ENCODE peak calls at places on chromosomes 1 and 21, in ten cellular contexts. One of them, this sample, is unnamed.

GRCh38 chr1:89085781-89086180 is 20.8 kb upstream of the GBP1 start:
- DNase-seq in Caco-2: peak
- DNase-seq in mammary epithelial cell: peak
- DNase-seq in neural progenitor cell: no peak
- DNase-seq in AG09319: no peak
- DNase-seq in pulmonary artery endothelial cell: peak
- DNase-seq in epithelial cell of esophagus: peak
- DNase-seq in CD4-positive, alpha-beta T cell: peak
- DNase-seq in activated CD8-positive, alpha-beta T cell treated with anti-CD3 and anti-CD28 coated beads, Interleukin-2, amount 10 ng/mL, durations not matched to agents 7 days and 5 days: peak
- DNase-seq in WTC11: peak
- DNase-seq in this sample: no peak

GRCh38 chr1:171219751-171220385 is 28.4 kb upstream of the FMO1 start:
- DNase-seq in WTC11: peak
- DNase-seq in CD4-positive, alpha-beta T cell: no peak
- DNase-seq in epithelial cell of esophagus: peak
- DNase-seq in mammary epithelial cell: peak
- DNase-seq in neural progenitor cell: peak
- DNase-seq in activated CD8-positive, alpha-beta T cell treated with anti-CD3 and anti-CD28 coated beads, Interleukin-2, amount 10 ng/mL, durations not matched to agents 7 days and 5 days: no peak
- DNase-seq in Caco-2: no peak
- DNase-seq in AG09319: peak
- DNase-seq in pulmonary artery endothelial cell: no peak
- DNase-seq in this sample: no peak

GRCh38 chr1:43439121-43439581 is 14.6 kb downstream of the HYI start:
- DNase-seq in CD4-positive, alpha-beta T cell: no peak
- DNase-seq in neural progenitor cell: no peak
- DNase-seq in pulmonary artery endothelial cell: no peak
- DNase-seq in Caco-2: no peak
- DNase-seq in epithelial cell of esophagus: no peak
- DNase-seq in AG09319: no peak
- DNase-seq in WTC11: no peak
- DNase-seq in activated CD8-positive, alpha-beta T cell treated with anti-CD3 and anti-CD28 coated beads, Interleukin-2, amount 10 ng/mL, durations not matched to agents 7 days and 5 days: no peak
- DNase-seq in mammary epithelial cell: no peak
- DNase-seq in this sample: no peak

GRCh38 chr1:156129687-156130577 is 15.4 kb downstream of the LMNA start:
- DNase-seq in neural progenitor cell: peak
- DNase-seq in Caco-2: peak
- DNase-seq in CD4-positive, alpha-beta T cell: peak
- DNase-seq in epithelial cell of esophagus: peak
- DNase-seq in mammary epithelial cell: peak
- DNase-seq in pulmonary artery endothelial cell: peak
- DNase-seq in WTC11: peak
- DNase-seq in activated CD8-positive, alpha-beta T cell treated with anti-CD3 and anti-CD28 coated beads, Interleukin-2, amount 10 ng/mL, durations not matched to agents 7 days and 5 days: peak
- DNase-seq in AG09319: peak
- DNase-seq in this sample: peak

GRCh38 chr1:19363526-19364152 is 51.5 kb downstream of the SLC66A1 start:
- DNase-seq in Caco-2: no peak
- DNase-seq in mammary epithelial cell: no peak
- DNase-seq in pulmonary artery endothelial cell: no peak
- DNase-seq in activated CD8-positive, alpha-beta T cell treated with anti-CD3 and anti-CD28 coated beads, Interleukin-2, amount 10 ng/mL, durations not matched to agents 7 days and 5 days: no peak
- DNase-seq in CD4-positive, alpha-beta T cell: no peak
- DNase-seq in AG09319: no peak
- DNase-seq in WTC11: no peak
- DNase-seq in neural progenitor cell: no peak
- DNase-seq in epithelial cell of esophagus: no peak
- DNase-seq in this sample: no peak

GRCh38 chr1:200302893-200303250 is 107.0 kb downstream of the ZNF281 start:
- DNase-seq in pulmonary artery endothelial cell: no peak
- DNase-seq in activated CD8-positive, alpha-beta T cell treated with anti-CD3 and anti-CD28 coated beads, Interleukin-2, amount 10 ng/mL, durations not matched to agents 7 days and 5 days: no peak
- DNase-seq in neural progenitor cell: peak
- DNase-seq in Caco-2: no peak
- DNase-seq in epithelial cell of esophagus: no peak
- DNase-seq in AG09319: no peak
- DNase-seq in mammary epithelial cell: no peak
- DNase-seq in WTC11: peak
- DNase-seq in CD4-positive, alpha-beta T cell: no peak
- DNase-seq in this sample: no peak

GRCh38 chr1:57982852-57983251 is 559.0 kb upstream of the DAB1 start:
- DNase-seq in CD4-positive, alpha-beta T cell: no peak
- DNase-seq in mammary epithelial cell: no peak
- DNase-seq in Caco-2: no peak
- DNase-seq in activated CD8-positive, alpha-beta T cell treated with anti-CD3 and anti-CD28 coated beads, Interleukin-2, amount 10 ng/mL, durations not matched to agents 7 days and 5 days: no peak
- DNase-seq in neural progenitor cell: no peak
- DNase-seq in pulmonary artery endothelial cell: no peak
- DNase-seq in WTC11: no peak
- DNase-seq in epithelial cell of esophagus: no peak
- DNase-seq in AG09319: no peak
- DNase-seq in this sample: no peak

GRCh38 chr1:92081031-92081430 is 886 bp downstream of the BTBD8 start:
- DNase-seq in CD4-positive, alpha-beta T cell: no peak
- DNase-seq in mammary epithelial cell: no peak
- DNase-seq in epithelial cell of esophagus: no peak
- DNase-seq in neural progenitor cell: no peak
- DNase-seq in AG09319: no peak
- DNase-seq in activated CD8-positive, alpha-beta T cell treated with anti-CD3 and anti-CD28 coated beads, Interleukin-2, amount 10 ng/mL, durations not matched to agents 7 days and 5 days: no peak
- DNase-seq in Caco-2: no peak
- DNase-seq in WTC11: no peak
- DNase-seq in pulmonary artery endothelial cell: no peak
- DNase-seq in this sample: no peak

GRCh38 chr1:193366764-193367507 is 180.5 kb upstream of the B3GALT2 start:
- DNase-seq in activated CD8-positive, alpha-beta T cell treated with anti-CD3 and anti-CD28 coated beads, Interleukin-2, amount 10 ng/mL, durations not matched to agents 7 days and 5 days: no peak
- DNase-seq in Caco-2: no peak
- DNase-seq in epithelial cell of esophagus: no peak
- DNase-seq in mammary epithelial cell: no peak
- DNase-seq in pulmonary artery endothelial cell: no peak
- DNase-seq in AG09319: no peak
- DNase-seq in CD4-positive, alpha-beta T cell: no peak
- DNase-seq in neural progenitor cell: no peak
- DNase-seq in WTC11: no peak
- DNase-seq in this sample: no peak

GRCh38 chr21:32007461-32007860 is 134.6 kb downstream of the HUNK start:
- DNase-seq in mammary epithelial cell: no peak
- DNase-seq in Caco-2: no peak
- DNase-seq in AG09319: peak
- DNase-seq in activated CD8-positive, alpha-beta T cell treated with anti-CD3 and anti-CD28 coated beads, Interleukin-2, amount 10 ng/mL, durations not matched to agents 7 days and 5 days: no peak
- DNase-seq in neural progenitor cell: no peak
- DNase-seq in WTC11: no peak
- DNase-seq in CD4-positive, alpha-beta T cell: no peak
- DNase-seq in pulmonary artery endothelial cell: no peak
- DNase-seq in epithelial cell of esophagus: no peak
- DNase-seq in this sample: no peak

GRCh38 chr21:34724131-34724856 is 55.5 kb downstream of the CLIC6 start:
- DNase-seq in mammary epithelial cell: no peak
- DNase-seq in neural progenitor cell: no peak
- DNase-seq in epithelial cell of esophagus: no peak
- DNase-seq in Caco-2: no peak
- DNase-seq in pulmonary artery endothelial cell: no peak
- DNase-seq in AG09319: no peak
- DNase-seq in WTC11: no peak
- DNase-seq in CD4-positive, alpha-beta T cell: no peak
- DNase-seq in activated CD8-positive, alpha-beta T cell treated with anti-CD3 and anti-CD28 coated beads, Interleukin-2, amount 10 ng/mL, durations not matched to agents 7 days and 5 days: no peak
- DNase-seq in this sample: no peak

GRCh38 chr1:31580891-31581603 is 4.7 kb downstream of the TINAGL1 start:
- DNase-seq in WTC11: no peak
- DNase-seq in epithelial cell of esophagus: no peak
- DNase-seq in Caco-2: no peak
- DNase-seq in pulmonary artery endothelial cell: no peak
- DNase-seq in activated CD8-positive, alpha-beta T cell treated with anti-CD3 and anti-CD28 coated beads, Interleukin-2, amount 10 ng/mL, durations not matched to agents 7 days and 5 days: no peak
- DNase-seq in mammary epithelial cell: no peak
- DNase-seq in neural progenitor cell: no peak
- DNase-seq in AG09319: no peak
- DNase-seq in CD4-positive, alpha-beta T cell: no peak
- DNase-seq in this sample: no peak

GRCh38 chr1:87249803-87250202 is 78.9 kb upstream of the LMO4 start:
- DNase-seq in AG09319: no peak
- DNase-seq in activated CD8-positive, alpha-beta T cell treated with anti-CD3 and anti-CD28 coated beads, Interleukin-2, amount 10 ng/mL, durations not matched to agents 7 days and 5 days: no peak
- DNase-seq in neural progenitor cell: no peak
- DNase-seq in mammary epithelial cell: peak
- DNase-seq in epithelial cell of esophagus: peak
- DNase-seq in Caco-2: no peak
- DNase-seq in CD4-positive, alpha-beta T cell: no peak
- DNase-seq in pulmonary artery endothelial cell: no peak
- DNase-seq in WTC11: no peak
- DNase-seq in this sample: no peak

GRCh38 chr1:216961516-216961915 is 238.3 kb upstream of the ESRRG start:
- DNase-seq in mammary epithelial cell: no peak
- DNase-seq in activated CD8-positive, alpha-beta T cell treated with anti-CD3 and anti-CD28 coated beads, Interleukin-2, amount 10 ng/mL, durations not matched to agents 7 days and 5 days: no peak
- DNase-seq in neural progenitor cell: no peak
- DNase-seq in Caco-2: no peak
- DNase-seq in AG09319: no peak
- DNase-seq in CD4-positive, alpha-beta T cell: no peak
- DNase-seq in WTC11: no peak
- DNase-seq in pulmonary artery endothelial cell: no peak
- DNase-seq in epithelial cell of esophagus: peak
- DNase-seq in this sample: no peak

GRCh38 chr1:17155257-17155895 is 36.1 kb upstream of the PADI2 start:
- DNase-seq in CD4-positive, alpha-beta T cell: no peak
- DNase-seq in Caco-2: no peak
- DNase-seq in mammary epithelial cell: no peak
- DNase-seq in AG09319: no peak
- DNase-seq in neural progenitor cell: no peak
- DNase-seq in epithelial cell of esophagus: no peak
- DNase-seq in activated CD8-positive, alpha-beta T cell treated with anti-CD3 and anti-CD28 coated beads, Interleukin-2, amount 10 ng/mL, durations not matched to agents 7 days and 5 days: no peak
- DNase-seq in WTC11: no peak
- DNase-seq in pulmonary artery endothelial cell: no peak
- DNase-seq in this sample: no peak

GRCh38 chr1:57012280-57012679 is 46.5 kb upstream of the C8B start:
- DNase-seq in AG09319: no peak
- DNase-seq in CD4-positive, alpha-beta T cell: no peak
- DNase-seq in epithelial cell of esophagus: no peak
- DNase-seq in WTC11: no peak
- DNase-seq in neural progenitor cell: no peak
- DNase-seq in Caco-2: no peak
- DNase-seq in mammary epithelial cell: no peak
- DNase-seq in pulmonary artery endothelial cell: no peak
- DNase-seq in activated CD8-positive, alpha-beta T cell treated with anti-CD3 and anti-CD28 coated beads, Interleukin-2, amount 10 ng/mL, durations not matched to agents 7 days and 5 days: no peak
- DNase-seq in this sample: no peak

GRCh38 chr1:75542818-75543570 is 67.9 kb downstream of the SLC44A5 start:
- DNase-seq in mammary epithelial cell: no peak
- DNase-seq in epithelial cell of esophagus: no peak
- DNase-seq in pulmonary artery endothelial cell: peak
- DNase-seq in neural progenitor cell: peak
- DNase-seq in WTC11: no peak
- DNase-seq in activated CD8-positive, alpha-beta T cell treated with anti-CD3 and anti-CD28 coated beads, Interleukin-2, amount 10 ng/mL, durations not matched to agents 7 days and 5 days: no peak
- DNase-seq in CD4-positive, alpha-beta T cell: no peak
- DNase-seq in AG09319: no peak
- DNase-seq in Caco-2: no peak
- DNase-seq in this sample: no peak

GRCh38 chr1:11158720-11159321 is 30.3 kb upstream of the ANGPTL7 start:
- DNase-seq in CD4-positive, alpha-beta T cell: no peak
- DNase-seq in epithelial cell of esophagus: peak
- DNase-seq in WTC11: no peak
- DNase-seq in AG09319: peak
- DNase-seq in neural progenitor cell: no peak
- DNase-seq in mammary epithelial cell: peak
- DNase-seq in activated CD8-positive, alpha-beta T cell treated with anti-CD3 and anti-CD28 coated beads, Interleukin-2, amount 10 ng/mL, durations not matched to agents 7 days and 5 days: no peak
- DNase-seq in Caco-2: no peak
- DNase-seq in pulmonary artery endothelial cell: no peak
- DNase-seq in this sample: no peak

GRCh38 chr1:63739452-63739851 is 34.4 kb upstream of the ROR1 start:
- DNase-seq in pulmonary artery endothelial cell: no peak
- DNase-seq in mammary epithelial cell: peak
- DNase-seq in epithelial cell of esophagus: peak
- DNase-seq in Caco-2: no peak
- DNase-seq in neural progenitor cell: no peak
- DNase-seq in activated CD8-positive, alpha-beta T cell treated with anti-CD3 and anti-CD28 coated beads, Interleukin-2, amount 10 ng/mL, durations not matched to agents 7 days and 5 days: no peak
- DNase-seq in AG09319: no peak
- DNase-seq in WTC11: peak
- DNase-seq in CD4-positive, alpha-beta T cell: no peak
- DNase-seq in this sample: no peak

GRCh38 chr1:26772687-26773086 is 15.1 kb upstream of the PIGV start:
- DNase-seq in neural progenitor cell: no peak
- DNase-seq in Caco-2: no peak
- DNase-seq in AG09319: peak
- DNase-seq in epithelial cell of esophagus: peak
- DNase-seq in mammary epithelial cell: peak
- DNase-seq in WTC11: no peak
- DNase-seq in CD4-positive, alpha-beta T cell: no peak
- DNase-seq in pulmonary artery endothelial cell: no peak
- DNase-seq in activated CD8-positive, alpha-beta T cell treated with anti-CD3 and anti-CD28 coated beads, Interleukin-2, amount 10 ng/mL, durations not matched to agents 7 days and 5 days: no peak
- DNase-seq in this sample: no peak

GRCh38 chr1:229643996-229644748 is 18.1 kb downstream of the URB2 start:
- DNase-seq in mammary epithelial cell: no peak
- DNase-seq in neural progenitor cell: no peak
- DNase-seq in AG09319: no peak
- DNase-seq in WTC11: no peak
- DNase-seq in epithelial cell of esophagus: no peak
- DNase-seq in Caco-2: no peak
- DNase-seq in CD4-positive, alpha-beta T cell: no peak
- DNase-seq in activated CD8-positive, alpha-beta T cell treated with anti-CD3 and anti-CD28 coated beads, Interleukin-2, amount 10 ng/mL, durations not matched to agents 7 days and 5 days: no peak
- DNase-seq in pulmonary artery endothelial cell: no peak
- DNase-seq in this sample: peak

GRCh38 chr1:28779751-28780150 is 32.2 kb upstream of the OPRD1 start:
- DNase-seq in mammary epithelial cell: no peak
- DNase-seq in neural progenitor cell: no peak
- DNase-seq in epithelial cell of esophagus: no peak
- DNase-seq in pulmonary artery endothelial cell: no peak
- DNase-seq in activated CD8-positive, alpha-beta T cell treated with anti-CD3 and anti-CD28 coated beads, Interleukin-2, amount 10 ng/mL, durations not matched to agents 7 days and 5 days: no peak
- DNase-seq in CD4-positive, alpha-beta T cell: no peak
- DNase-seq in WTC11: no peak
- DNase-seq in Caco-2: no peak
- DNase-seq in AG09319: no peak
- DNase-seq in this sample: peak

GRCh38 chr1:230691615-230692014 is 22.3 kb downstream of the AGT start:
- DNase-seq in activated CD8-positive, alpha-beta T cell treated with anti-CD3 and anti-CD28 coated beads, Interleukin-2, amount 10 ng/mL, durations not matched to agents 7 days and 5 days: no peak
- DNase-seq in Caco-2: no peak
- DNase-seq in epithelial cell of esophagus: no peak
- DNase-seq in CD4-positive, alpha-beta T cell: no peak
- DNase-seq in mammary epithelial cell: no peak
- DNase-seq in AG09319: no peak
- DNase-seq in WTC11: no peak
- DNase-seq in pulmonary artery endothelial cell: no peak
- DNase-seq in neural progenitor cell: no peak
- DNase-seq in this sample: no peak

GRCh38 chr1:243786546-243786945 is 63.5 kb downstream of the AKT3 start:
- DNase-seq in Caco-2: no peak
- DNase-seq in AG09319: no peak
- DNase-seq in pulmonary artery endothelial cell: no peak
- DNase-seq in CD4-positive, alpha-beta T cell: no peak
- DNase-seq in mammary epithelial cell: peak
- DNase-seq in activated CD8-positive, alpha-beta T cell treated with anti-CD3 and anti-CD28 coated beads, Interleukin-2, amount 10 ng/mL, durations not matched to agents 7 days and 5 days: no peak
- DNase-seq in epithelial cell of esophagus: peak
- DNase-seq in WTC11: no peak
- DNase-seq in neural progenitor cell: no peak
- DNase-seq in this sample: no peak